ENCODE peak calls at places on chromosome 21, in seven cellular contexts. V is fibroblast of lung; E is WTC11; Q is stimulated activated CD4-positive, alpha-beta T cell treated with anti-CD3 and anti-CD28 coated beads, Interleukin-12 subunit alpha, Interleukin-12 subunit beta, amount 100 ng/mL, for 24 hours; O is endothelial cell; J is left ventricle myocardium inferior; T is RKO. U is an unnamed sample.

GRCh38 chr21:38839683-38840286 is 34.1 kb downstream of the ETS2 start:
- DNase-seq in O (no peak), Q (no peak), J (no peak), E (no peak), T (peak; percentile 83), V (peak; percentile 97), U (no peak)

GRCh38 chr21:16407403-16408279 is 677.9 kb downstream of the USP25 start:
- DNase-seq in V (no peak), O (no peak), Q (no peak), J (no peak), T (no peak), E (no peak), U (no peak)

GRCh38 chr21:29634410-29634809 is 305.4 kb downstream of the GRIK1 start:
- DNase-seq in T (no peak), Q (no peak), V (no peak), O (no peak), J (no peak), E (no peak), U (no peak)

GRCh38 chr21:30257773-30258172 is 25.0 kb downstream of the KRTAP24-1 start:
- DNase-seq in Q (no peak), O (peak; percentile 34), V (peak; percentile 9), E (peak; percentile 27), T (peak; percentile 19), J (no peak), U (no peak)

GRCh38 chr21:34890258-34890723 is 158.8 kb downstream of the RUNX1 start:
- DNase-seq in V (no peak), Q (no peak), J (no peak), T (no peak), O (no peak), E (no peak), U (no peak)

GRCh38 chr21:42991992-42992740 is 17.8 kb downstream of the PKNOX1 start:
- DNase-seq in O (peak; percentile 23), V (peak; percentile 95), T (peak; percentile 66), Q (no peak), J (peak; percentile 74), E (no peak), U (no peak)

GRCh38 chr21:43361127-43361492 is 65.8 kb downstream of the SIK1 start:
- DNase-seq in Q (no peak), V (peak; percentile 54), E (no peak), J (peak; percentile 58), T (no peak), O (no peak), U (no peak)

GRCh38 chr21:43902441-43902840 is 37.4 kb downstream of the AGPAT3 start:
- DNase-seq in T (no peak), Q (no peak), V (peak; percentile 92), J (no peak), E (no peak), O (no peak), U (no peak)

GRCh38 chr21:45532826-45533730 is 9.2 kb downstream of the SLC19A1 start:
- DNase-seq in J (peak; percentile 15), O (no peak), Q (no peak), T (no peak), V (no peak), E (peak; percentile 8), U (no peak)

GRCh38 chr21:33540711-33541104 is 1.2 kb downstream of the GART start:
- DNase-seq in T (no peak), O (no peak), Q (no peak), E (no peak), V (no peak), J (no peak), U (no peak)

GRCh38 chr21:35850029-35850428 is 210.3 kb downstream of the SETD4 start:
- DNase-seq in O (no peak), Q (no peak), V (peak; percentile 81), T (no peak), E (no peak), J (no peak), U (no peak)

GRCh38 chr21:35641271-35642016 is 418.9 kb downstream of the SETD4 start:
- DNase-seq in O (no peak), V (peak; percentile 46), Q (no peak), T (no peak), J (no peak), E (no peak), U (no peak)

GRCh38 chr21:43925609-43926008 is 60.6 kb downstream of the AGPAT3 start:
- DNase-seq in T (no peak), O (no peak), Q (no peak), J (peak; percentile 18), V (no peak), E (no peak), U (peak; percentile 66)

GRCh38 chr21:43981151-43981870 is 30.8 kb upstream of the TRAPPC10 start:
- DNase-seq in O (no peak), T (no peak), Q (no peak), J (no peak), V (no peak), E (no peak), U (no peak)

GRCh38 chr21:31298618-31299269 is 45.3 kb downstream of the TIAM1 start:
- DNase-seq in E (no peak), O (no peak), J (no peak), V (no peak), Q (no peak), T (no peak), U (no peak)

GRCh38 chr21:41500931-41501381 is 7.0 kb downstream of the TMPRSS2 start:
- DNase-seq in Q (no peak), V (no peak), T (no peak), O (no peak), J (no peak), E (no peak), U (no peak)

GRCh38 chr21:32112194-32112593 is 166.7 kb downstream of the MIS18A start:
- DNase-seq in E (no peak), J (no peak), V (no peak), T (no peak), O (no peak), Q (no peak), U (no peak)

GRCh38 chr21:15281714-15282113 is 216.9 kb upstream of the NRIP1 start:
- DNase-seq in V (no peak), O (no peak), E (no peak), T (no peak), Q (no peak), J (no peak), U (no peak)

GRCh38 chr21:36627242-36627641 is 71.7 kb upstream of the SIM2 start:
- DNase-seq in O (no peak), T (peak; percentile 74), E (no peak), Q (no peak), V (peak; percentile 11), J (no peak), U (no peak)

GRCh38 chr21:34886554-34887385 is 162.3 kb downstream of the RUNX1 start:
- DNase-seq in O (peak; percentile 32), T (peak; percentile 67), J (peak; percentile 27), E (peak; percentile 46), Q (no peak), V (peak; percentile 45), U (peak; percentile 77)

GRCh38 chr21:35036521-35037383 is 12.3 kb downstream of the RUNX1 start:
- DNase-seq in O (no peak), J (no peak), V (no peak), E (no peak), T (no peak), Q (no peak), U (no peak)

GRCh38 chr21:15298306-15298705 is 233.5 kb upstream of the NRIP1 start:
- DNase-seq in T (no peak), V (no peak), E (no peak), O (no peak), J (no peak), Q (no peak), U (no peak)

GRCh38 chr21:25790122-25790951 is 55.6 kb downstream of the GABPA start:
- DNase-seq in O (no peak), V (peak; percentile 51), Q (no peak), J (no peak), T (peak; percentile 76), E (no peak), U (no peak)

GRCh38 chr21:32524010-32524719 is 61.2 kb downstream of the TCP10L start:
- DNase-seq in E (no peak), O (peak; percentile 38), T (peak; percentile 15), V (peak; percentile 81), J (peak; percentile 41), Q (no peak), U (no peak)

GRCh38 chr21:27647921-27648320 is 681.0 kb upstream of the ADAMTS5 start:
- DNase-seq in E (no peak), Q (no peak), O (no peak), J (no peak), V (no peak), T (no peak), U (no peak)

GRCh38 chr21:40208206-40208950 is 341.1 kb downstream of the PCP4 start:
- DNase-seq in J (no peak), O (no peak), Q (no peak), V (no peak), T (no peak), E (no peak), U (no peak)

GRCh38 chr21:45767071-45768006 is 123.8 kb downstream of the PCBP3 start:
- DNase-seq in O (no peak), E (no peak), Q (no peak), T (no peak), J (no peak), V (peak; percentile 37), U (no peak)

GRCh38 chr21:46149205-46149901 is 6.0 kb downstream of the FTCD start:
- DNase-seq in E (peak; percentile 8), V (no peak), Q (no peak), T (no peak), O (no peak), J (no peak), U (no peak)

GRCh38 chr21:43874085-43874785 is 9.2 kb downstream of the AGPAT3 start:
- DNase-seq in J (no peak), E (no peak), Q (no peak), O (no peak), T (no peak), V (no peak), U (no peak)

GRCh38 chr21:16377857-16378256 is 648.1 kb downstream of the USP25 start:
- DNase-seq in E (no peak), Q (no peak), T (no peak), J (no peak), O (no peak), V (peak; percentile 2), U (no peak)

U was measured in coronary artery.